ENCODE peak calls at places on chromosome 7, in ten cellular contexts. J is T-helper 2 cell; D is esophagus muscularis mucosa; F is activated CD8-positive, alpha-beta memory T cell treated with anti-CD3 and anti-CD28 coated beads, Interleukin-2, amount 10 ng/mL, durations not matched to agents 7 days and 5 days; H is putamen; E is renal cortical epithelial cell; W is AG20443; G is Peyer's patch; N is tibial artery; Q is endothelial cell. Y is an unnamed sample.
A peak's percentile ranks its signal among the peaks of the same experiment; 100 is the strongest.

GRCh38 chr7:110522751-110523200 is 568.2 kb upstream of the LRRN3 start:
- DNase-seq in Q (no peak), F (no peak), J (no peak), W (no peak), E (peak; percentile 93), H (no peak), N (no peak), D (no peak), G (no peak), Y (no peak)

GRCh38 chr7:879093-879492 is 2.7 kb downstream of the GET4 start:
- DNase-seq in J (no peak), E (no peak), H (no peak), D (no peak), W (no peak), Q (no peak), N (no peak), F (no peak), G (no peak), Y (no peak)

GRCh38 chr7:143252002-143252401 is 11.2 kb upstream of the GSTK1 start:
- DNase-seq in N (no peak), F (no peak), D (no peak), Q (no peak), J (no peak), E (no peak), W (no peak), G (no peak), H (no peak), Y (no peak)

GRCh38 chr7:101235522-101235921 is 2.1 kb downstream of the CLDN15 start:
- DNase-seq in H (no peak), J (no peak), E (no peak), D (no peak), N (no peak), G (peak; percentile 89), W (no peak), F (no peak), Q (no peak), Y (no peak)

GRCh38 chr7:138875794-138876193 is 77.8 kb upstream of the ATP6V0A4 start:
- DNase-seq in E (peak; percentile 82), D (no peak), Q (no peak), H (no peak), N (no peak), F (peak; percentile 88), W (peak; percentile 49), G (peak; percentile 59), J (peak; percentile 82), Y (no peak)

GRCh38 chr7:105298439-105298894 is 90.3 kb downstream of the SRPK2 start:
- DNase-seq in E (no peak), W (no peak), F (peak; percentile 67), N (no peak), G (no peak), H (no peak), J (no peak), D (no peak), Q (no peak), Y (no peak)

GRCh38 chr7:48059706-48060105 is 24.4 kb downstream of the C7orf57 start:
- DNase-seq in J (no peak), N (no peak), H (no peak), W (no peak), E (no peak), F (no peak), D (no peak), Q (no peak), G (no peak), Y (no peak)

GRCh38 chr7:138095972-138096935 is 20.0 kb downstream of the AKR1D1 start:
- DNase-seq in E (no peak), Q (no peak), F (no peak), H (no peak), J (no peak), W (no peak), N (no peak), D (no peak), G (peak; percentile 79), Y (no peak)

GRCh38 chr7:138880881-138881577 is 83.0 kb upstream of the ATP6V0A4 start:
- DNase-seq in F (no peak), Q (no peak), D (no peak), E (no peak), W (peak; percentile 84), N (peak; percentile 45), H (no peak), G (no peak), J (no peak), Y (no peak)

GRCh38 chr7:108156897-108157605 is 26.9 kb upstream of the LAMB4 start:
- DNase-seq in W (peak; percentile 14), G (no peak), Q (no peak), E (no peak), H (no peak), N (no peak), J (no peak), D (no peak), F (no peak), Y (no peak)

GRCh38 chr7:135558881-135559280 is 1.2 kb downstream of the NUP205 start:
- DNase-seq in G (no peak), W (no peak), D (no peak), H (no peak), Q (no peak), J (no peak), F (no peak), E (no peak), N (no peak), Y (no peak)

GRCh38 chr7:80637911-80638765 is at the start of gene CD36:
- DNase-seq in Q (no peak), E (no peak), D (no peak), J (no peak), N (peak; percentile 20), G (no peak), F (no peak), H (peak; percentile 10), W (no peak), Y (no peak)

GRCh38 chr7:150317748-150318444 is 5.3 kb upstream of the LRRC61 start:
- DNase-seq in H (no peak), W (no peak), G (no peak), Q (no peak), D (no peak), F (no peak), E (no peak), J (no peak), N (no peak), Y (no peak)

GRCh38 chr7:12801107-12801506 is 113.7 kb downstream of the ARL4A start:
- DNase-seq in E (no peak), N (no peak), W (no peak), J (no peak), G (peak; percentile 84), H (no peak), D (no peak), F (no peak), Q (no peak), Y (no peak)

GRCh38 chr7:120064565-120064964 is 208.4 kb upstream of the KCND2 start:
- DNase-seq in E (peak; percentile 78), G (no peak), F (no peak), Q (no peak), N (no peak), D (no peak), J (no peak), H (no peak), W (peak; percentile 11), Y (no peak)

GRCh38 chr7:34739651-34740300 is 81.8 kb downstream of the NPSR1 start:
- DNase-seq in F (no peak), G (no peak), D (peak; percentile 45), W (no peak), Q (no peak), N (no peak), J (no peak), H (no peak), E (no peak), Y (no peak)

GRCh38 chr7:142323706-142324105 is 65.8 kb upstream of the PRSS58 start:
- DNase-seq in D (no peak), W (no peak), E (peak; percentile 45), N (no peak), Q (peak; percentile 91), J (peak; percentile 20), H (peak; percentile 31), F (peak; percentile 59), G (no peak), Y (no peak)

GRCh38 chr7:66894463-66895080 is 26.5 kb upstream of the TMEM248 start:
- DNase-seq in J (no peak), E (peak; percentile 17), D (no peak), Q (peak; percentile 18), W (no peak), H (no peak), N (no peak), G (no peak), F (no peak), Y (no peak)

GRCh38 chr7:100693312-100694195 is 496 bp downstream of the GIGYF1 start:
- DNase-seq in G (no peak), W (no peak), D (no peak), H (no peak), N (no peak), J (no peak), E (no peak), Q (peak; percentile 50), F (no peak), Y (no peak)

GRCh38 chr7:56083150-56083785 is 9.5 kb downstream of the PHKG1 start:
- DNase-seq in E (peak; percentile 32), D (no peak), H (peak; percentile 53), F (no peak), Q (no peak), N (peak; percentile 52), W (no peak), G (no peak), J (no peak), Y (peak; percentile 37)